ENCODE peak calls at places on chromosome 1, in five cellular contexts. Q is activated T-cell treated with anti-CD3 and anti-CD28 coated beads for 24 hours, H is AG04450, D is activated T-helper 1 cell treated with Interleukin-2 at 50 U/mL for 16 hours, B is dorsolateral prefrontal cortex. J is an unnamed sample.

GRCh38 chr1:163747261-163747660 is 425.5 kb downstream of the NUF2 start:
- DNase-seq in Q (no peak), H (no peak), D (no peak), B (no peak), J (no peak)

GRCh38 chr1:37851782-37852210 is 7.6 kb downstream of the MTF1 start:
- DNase-seq in Q (no peak), H (no peak), D (no peak), B (no peak), J (no peak)

GRCh38 chr1:150764617-150765090 is 924 bp downstream of the CTSS start:
- DNase-seq in Q (no peak), H (peak), D (no peak), B (no peak), J (no peak)

GRCh38 chr1:93670141-93670540 is 11.5 kb downstream of the BCAR3 start:
- DNase-seq in Q (no peak), H (no peak), D (no peak), B (no peak), J (no peak)

GRCh38 chr1:22431965-22432364 is 19.7 kb upstream of the ZBTB40 start:
- DNase-seq in Q (no peak), H (no peak), D (no peak), B (no peak), J (no peak)

GRCh38 chr1:156489166-156489934 is 11.2 kb downstream of the MEF2D start:
- DNase-seq in Q (no peak), H (no peak), D (no peak), B (peak), J (no peak)

GRCh38 chr1:33244809-33245186 is 11.5 kb upstream of the ZNF362 start:
- DNase-seq in Q (no peak), H (no peak), D (no peak), B (no peak), J (no peak)

GRCh38 chr1:247112479-247112781 is 8.3 kb upstream of the ZNF669 start:
- DNase-seq in Q (no peak), H (no peak), D (no peak), B (no peak), J (no peak)

GRCh38 chr1:41560496-41560895 is 76.0 kb upstream of the EDN2 start:
- DNase-seq in Q (no peak), H (no peak), D (no peak), B (no peak), J (no peak)

GRCh38 chr1:228100822-228101613 is 2.1 kb downstream of the C1orf35 start:
- DNase-seq in Q (no peak), H (no peak), D (no peak), B (no peak), J (peak)

GRCh38 chr1:160124709-160125478 is 9.3 kb downstream of the ATP1A2 start:
- DNase-seq in Q (no peak), H (peak), D (no peak), B (no peak), J (peak)